ENCODE peak calls at places on chromosome 3, in nine cellular contexts. C is iPS DF 19.7, G is skeletal muscle cell, E is left lung, K is non-pigmented ciliary epithelial cell, Q is GM03348, I is dermis microvascular lymphatic vessel endothelial cell, T is hepatocyte, S is posterior cingulate gyrus. B is an unnamed sample.

GRCh38 chr3:52005571-52005986 is 9.9 kb upstream of the RPL29 start:
- DNase-seq in C (no peak), G (peak; percentile 56), E (no peak), K (no peak), Q (peak; percentile 80), I (no peak), T (peak; percentile 60), S (no peak), B (peak; percentile 73)

GRCh38 chr3:146250449-146251382 is at the start of gene PLSCR4:
- DNase-seq in C (no peak), G (peak; percentile 35), E (peak; percentile 89), K (no peak), Q (peak; percentile 94), I (peak; percentile 72), T (peak; percentile 78), S (peak; percentile 30), B (peak; percentile 77)

GRCh38 chr3:122033018-122033417 is 11.0 kb upstream of the ILDR1 start:
- DNase-seq in C (no peak), G (no peak), E (no peak), K (no peak), Q (no peak), I (no peak), T (no peak), S (no peak), B (no peak)

GRCh38 chr3:64388886-64389285 is 163.6 kb upstream of the PRICKLE2 start:
- DNase-seq in C (no peak), G (no peak), E (no peak), K (no peak), Q (no peak), I (no peak), T (no peak), S (no peak), B (no peak)

GRCh38 chr3:68779261-68779660 is 153.1 kb downstream of the TAFA4 start:
- DNase-seq in C (no peak), G (no peak), E (no peak), K (no peak), Q (no peak), I (no peak), T (no peak), S (no peak), B (no peak)

GRCh38 chr3:66789584-66790237 is 208.4 kb upstream of the KBTBD8 start:
- DNase-seq in C (no peak), G (no peak), E (no peak), K (no peak), Q (no peak), I (no peak), T (no peak), S (no peak), B (no peak)

GRCh38 chr3:157527471-157527881 is 24.3 kb upstream of the VEPH1 start:
- DNase-seq in C (no peak), G (no peak), E (no peak), K (no peak), Q (no peak), I (no peak), T (no peak), S (no peak), B (no peak)

GRCh38 chr3:54557538-54558419 is 370.1 kb downstream of the LRTM1 start:
- DNase-seq in C (no peak), G (no peak), E (no peak), K (no peak), Q (no peak), I (no peak), T (no peak), S (no peak), B (no peak)

GRCh38 chr3:50320853-50321145 is 1.7 kb downstream of the HYAL2 start:
- DNase-seq in C (no peak), G (no peak), E (no peak), K (no peak), Q (no peak), I (no peak), T (no peak), S (no peak), B (no peak)

GRCh38 chr3:171672124-171672523 is 138.2 kb downstream of the PLD1 start:
- DNase-seq in C (no peak), G (no peak), E (no peak), K (no peak), Q (no peak), I (no peak), T (no peak), S (no peak), B (no peak)

GRCh38 chr3:120536642-120537041 is 59.5 kb upstream of the NDUFB4 start:
- DNase-seq in C (no peak), G (no peak), E (no peak), K (no peak), Q (no peak), I (no peak), T (no peak), S (no peak), B (no peak)